ENCODE peak calls at places on chromosome 2, in six cellular contexts. G is neural progenitor cell, J is left ventricle myocardium inferior, O is tibial artery, Y is colonic mucosa, X is glutamatergic neuron. K is an unnamed sample.

GRCh38 chr2:88171966-88172365 is 1.8 kb downstream of the THNSL2 start:
- DNase-seq in G (no peak), Y (no peak), O (no peak), J (no peak), X (no peak), K (no peak)

GRCh38 chr2:10031886-10032745 is 11.2 kb upstream of the KLF11 start:
- DNase-seq in X (no peak), G (no peak), O (no peak), Y (no peak), J (no peak), K (no peak)

GRCh38 chr2:100563407-100564247 is 834 bp downstream of the PDCL3 start:
- DNase-seq in Y (no peak), X (peak), O (no peak), G (peak), J (no peak), K (no peak)

GRCh38 chr2:215423234-215423633 is 12.6 kb downstream of the FN1 start:
- DNase-seq in J (no peak), G (no peak), O (no peak), Y (no peak), X (no peak), K (no peak)

GRCh38 chr2:149005471-149006077 is 32.9 kb upstream of the LYPD6B start:
- DNase-seq in J (no peak), X (no peak), Y (no peak), O (no peak), G (no peak), K (no peak)

GRCh38 chr2:205683179-205683978 is 1.1 kb downstream of the NRP2 start:
- DNase-seq in G (no peak), O (no peak), Y (no peak), X (no peak), J (no peak), K (no peak)

GRCh38 chr2:207531024-207531411 is 1.3 kb downstream of the CREB1 start:
- DNase-seq in J (no peak), G (peak), X (no peak), Y (no peak), O (no peak), K (no peak)

GRCh38 chr2:39686470-39686869 is 20.8 kb downstream of the TMEM178A start:
- DNase-seq in Y (no peak), O (no peak), G (peak), J (no peak), X (no peak), K (no peak)

DNA sequence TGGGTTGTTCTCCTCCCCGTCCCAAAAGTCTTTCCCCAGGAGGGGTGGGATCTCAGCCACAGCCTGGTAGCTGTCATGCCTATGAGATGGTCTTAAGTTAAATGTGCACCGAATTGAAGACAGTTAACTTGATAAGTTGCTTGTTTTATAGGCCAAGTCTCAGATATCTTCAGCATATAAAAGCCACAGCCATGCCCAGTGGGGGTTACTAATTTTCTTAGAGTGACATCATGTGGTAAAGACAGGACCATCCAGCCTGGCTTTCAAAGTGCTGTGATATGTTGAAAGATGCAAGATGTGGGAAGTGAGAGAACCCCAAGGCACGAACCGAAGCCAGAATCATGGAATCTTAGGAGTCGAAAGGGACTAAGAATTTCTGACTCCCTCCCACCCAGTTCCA is 42.1 kb upstream of the FAM124B start:
- DNase-seq in Y (no peak), O (no peak), G (no peak), X (no peak), J (no peak), K (no peak)
- TF ChIP-seq CTCF in Y (no peak), O (no peak), G (no peak), X (no peak), J (no peak), K (no peak)

DNA sequence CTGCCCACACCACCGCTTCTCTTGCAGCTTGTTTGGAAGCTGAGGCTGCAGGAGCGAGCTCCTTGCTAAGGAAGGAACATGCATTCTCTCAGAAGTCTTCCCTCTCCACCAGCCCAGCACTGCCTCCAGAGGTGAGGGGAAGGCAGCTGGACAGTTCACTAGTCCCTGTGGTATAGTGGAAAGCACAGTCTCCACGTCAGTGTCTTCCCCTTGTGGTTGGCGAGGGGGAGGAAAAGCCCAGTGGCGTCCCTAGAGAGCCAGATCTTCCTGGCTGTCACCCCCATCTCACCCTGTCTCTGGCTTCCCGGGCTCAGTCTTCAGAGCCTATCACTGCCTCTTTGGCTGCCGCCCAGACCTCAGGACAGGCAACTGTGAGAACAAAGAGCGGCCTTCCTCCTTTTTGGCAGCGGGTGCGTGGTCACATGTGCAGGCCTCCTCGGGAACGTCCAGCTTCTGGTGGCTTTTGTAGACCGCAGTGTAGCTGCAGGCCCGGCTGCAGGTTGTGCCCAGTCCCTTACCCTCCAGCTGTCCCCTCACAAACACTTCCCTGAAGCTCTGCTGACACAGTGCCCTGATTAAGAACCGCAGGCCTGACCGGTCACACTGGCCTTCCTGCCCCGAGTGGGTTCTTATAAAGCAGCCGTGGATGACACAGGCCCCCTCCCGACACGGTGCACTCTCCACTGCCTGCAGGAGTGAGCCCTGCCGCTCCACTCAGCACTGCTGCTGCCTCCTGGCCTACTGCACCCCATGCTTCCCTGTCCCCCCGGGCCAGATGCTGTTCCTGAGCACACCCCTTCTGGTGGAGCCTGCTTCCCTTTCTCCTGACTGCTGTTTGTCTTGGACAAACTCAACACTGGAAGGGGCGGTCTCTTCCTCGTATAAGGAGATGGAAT is 90.9 kb downstream of the RNF144A start:
- DNase-seq in X (no peak), J (peak), O (peak), G (no peak), Y (peak), K (no peak)
- TF ChIP-seq CTCF in X (no peak), J (peak), O (no peak), G (no peak), Y (no peak), K (no peak)

GRCh38 chr2:204024503-204024902 is 87.9 kb downstream of the ICOS start:
- DNase-seq in O (peak), J (no peak), Y (peak), G (peak), X (peak), K (no peak)
- TF ChIP-seq CTCF in O (peak), J (peak), Y (peak), G (peak), X (peak), K (no peak)

GRCh38 chr2:123043458-123043857 is 981.6 kb upstream of the CNTNAP5 start:
- DNase-seq in J (no peak), O (no peak), Y (no peak), X (no peak), G (no peak), K (no peak)

GRCh38 chr2:123051136-123051535 is 974.0 kb upstream of the CNTNAP5 start:
- DNase-seq in O (no peak), G (no peak), Y (no peak), J (no peak), X (no peak), K (no peak)

GRCh38 chr2:123047186-123047585 is 977.9 kb upstream of the CNTNAP5 start:
- DNase-seq in Y (no peak), J (no peak), X (no peak), O (no peak), G (no peak), K (no peak)
- TF ChIP-seq CTCF in Y (no peak), J (no peak), X (no peak), O (no peak), G (no peak), K (no peak)

DNA sequence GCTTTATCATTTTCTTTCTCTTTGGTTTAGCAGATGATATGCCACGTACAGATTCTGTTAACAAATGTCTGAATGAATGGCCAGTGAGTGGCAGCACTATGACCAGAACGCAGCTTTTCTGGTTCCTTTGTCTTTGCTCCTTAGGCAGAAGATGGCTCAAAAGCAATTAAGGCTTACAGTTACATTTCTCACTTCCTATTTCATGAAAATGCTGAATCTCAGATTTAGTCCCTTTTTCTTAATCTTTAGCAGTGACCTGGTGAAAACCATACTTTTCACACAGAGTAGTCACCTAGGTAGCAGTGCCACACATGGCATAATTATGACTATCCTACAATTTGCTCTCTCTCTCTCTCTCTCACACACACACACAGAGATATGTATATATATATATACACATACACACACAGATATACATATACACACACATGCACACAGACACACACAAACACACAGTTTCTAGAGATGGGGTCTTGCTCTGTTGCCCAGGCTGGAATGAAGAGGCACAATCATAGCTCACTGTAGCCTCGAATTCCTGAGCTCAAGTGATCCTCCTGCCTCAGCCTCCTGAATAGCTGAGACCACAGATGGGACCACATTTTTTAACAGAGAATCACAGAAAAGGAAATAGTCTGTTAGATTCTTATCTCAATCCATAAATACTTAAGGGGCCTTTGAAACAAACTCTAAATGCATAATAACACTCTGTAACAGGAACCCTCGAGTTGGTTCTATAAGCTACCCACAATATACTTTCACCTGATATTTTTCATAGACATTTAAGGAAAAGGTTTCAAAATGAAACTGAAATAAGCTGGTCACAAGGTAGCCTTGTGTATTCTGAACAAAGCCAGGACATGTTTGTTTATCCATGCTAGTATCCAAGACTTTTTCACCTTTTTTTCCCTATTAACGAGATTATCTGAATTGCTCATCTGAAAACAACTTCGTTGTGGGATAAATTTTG is 11.6 kb downstream of the PDE6D start:
- DNase-seq in X (no peak), G (no peak), O (no peak), Y (no peak), J (no peak), K (no peak)
- TF ChIP-seq CTCF in X (no peak), G (no peak), O (no peak), Y (no peak), J (no peak), K (no peak)

DNA sequence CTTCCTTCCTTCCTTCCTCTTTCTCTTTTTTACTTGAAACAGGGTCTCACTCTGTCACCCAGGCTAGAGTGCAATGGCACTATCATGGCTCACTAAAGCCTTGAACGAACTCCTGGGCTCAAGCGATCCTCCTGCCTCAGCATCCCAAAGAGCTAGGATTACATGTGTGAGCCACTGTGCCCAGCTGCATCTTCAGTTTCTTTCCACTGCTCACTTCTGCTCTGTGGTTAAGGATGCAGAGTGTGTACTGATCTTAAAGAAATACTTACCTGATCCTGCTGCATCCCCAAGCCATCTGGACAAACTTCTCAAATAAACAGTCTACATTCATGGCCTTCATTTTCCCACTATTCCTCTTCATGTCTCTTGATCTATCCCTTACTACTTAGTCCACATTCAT is 13.0 kb downstream of the DPP4 start:
- DNase-seq in Y (no peak), G (no peak), X (no peak), J (no peak), O (no peak), K (no peak)
- TF ChIP-seq CTCF in Y (no peak), G (no peak), X (no peak), J (no peak), O (no peak), K (no peak)

DNA sequence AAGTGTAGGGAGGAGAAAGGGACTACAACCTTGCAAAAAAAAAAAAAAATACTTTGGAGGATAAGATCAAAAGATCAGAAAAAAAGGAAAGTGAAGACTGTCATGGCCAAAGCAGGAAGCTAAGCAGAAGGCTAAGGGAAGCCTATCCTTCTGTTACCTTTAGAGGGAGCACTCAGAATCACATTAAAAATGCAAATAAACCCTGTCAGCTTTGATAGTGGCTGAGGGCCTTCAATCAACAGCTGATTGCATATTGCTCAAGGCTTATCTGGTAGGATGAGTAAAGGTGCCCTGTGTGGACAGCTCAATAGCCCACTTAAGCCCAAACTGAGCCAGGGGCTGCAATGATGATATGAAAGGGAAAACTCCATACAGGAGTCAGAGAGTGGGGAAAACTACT is 1021.2 kb downstream of the LRP1B start:
- DNase-seq in Y (no peak), O (no peak), J (no peak), X (no peak), G (peak), K (no peak)
- TF ChIP-seq CTCF in Y (no peak), O (no peak), J (peak), X (no peak), G (peak), K (no peak)

GRCh38 chr2:47070920-47071824 is 83.9 kb downstream of the STPG4 start:
- DNase-seq in O (peak), Y (peak), G (no peak), J (peak), X (no peak), K (peak)
- TF ChIP-seq CTCF in O (no peak), Y (no peak), G (no peak), J (no peak), X (no peak), K (no peak)

K was measured in omental fat pad.